ENCODE peak calls at places on chromosomes 7 and 10, in six cellular contexts. S, F, H, X, J and Q are unnamed samples.

GRCh38 chr7:151671514-151671913 is 151.8 kb upstream of the RHEB start:
- DNase-seq in S (no peak), F (peak), H (no peak), X (no peak), J (no peak), Q (no peak)

GRCh38 chr10:52232561-52233350 is 81.3 kb upstream of the DKK1 start:
- DNase-seq in S (no peak), F (no peak), H (no peak), X (peak), J (no peak), Q (no peak)

GRCh38 chr7:158576050-158576762 is 11.4 kb downstream of the PTPRN2 start:
- DNase-seq in S (no peak), F (no peak), H (no peak), X (no peak), J (no peak), Q (no peak)

GRCh38 chr10:1100143-1100542 is 44.0 kb downstream of the WDR37 start:
- DNase-seq in S (no peak), F (no peak), H (no peak), X (no peak), J (no peak), Q (no peak)

GRCh38 chr10:99551158-99551557 is 18.4 kb downstream of the NKX2-3 start:
- DNase-seq in S (no peak), F (no peak), H (peak), X (peak), J (no peak), Q (peak)

GRCh38 chr10:132762267-132762666 is 23.7 kb downstream of the NKX6-2 start:
- DNase-seq in S (no peak), F (no peak), H (no peak), X (no peak), J (no peak), Q (no peak)

GRCh38 chr10:50805981-50806622 is 66.4 kb downstream of the ASAH2B start:
- DNase-seq in S (peak), F (no peak), H (no peak), X (no peak), J (no peak), Q (no peak)

GRCh38 chr10:97590748-97591139 is 1.2 kb downstream of the C10orf62 start:
- DNase-seq in S (no peak), F (no peak), H (no peak), X (no peak), J (no peak), Q (no peak)

GRCh38 chr7:55539380-55539779 is 32.9 kb downstream of the VOPP1 start:
- DNase-seq in S (no peak), F (no peak), H (peak), X (no peak), J (no peak), Q (no peak)
- TF ChIP-seq CTCF in S (no peak), F (no peak), H (no peak), X (no peak), J (no peak), Q (no peak)

GRCh38 chr10:26468291-26468690 is 30.1 kb downstream of the APBB1IP start:
- DNase-seq in S (no peak), F (no peak), H (no peak), X (no peak), J (no peak), Q (no peak)
- H3K4me3 ChIP-seq in S (no peak), F (no peak), H (no peak), X (no peak), J (no peak), Q (no peak)

DNA sequence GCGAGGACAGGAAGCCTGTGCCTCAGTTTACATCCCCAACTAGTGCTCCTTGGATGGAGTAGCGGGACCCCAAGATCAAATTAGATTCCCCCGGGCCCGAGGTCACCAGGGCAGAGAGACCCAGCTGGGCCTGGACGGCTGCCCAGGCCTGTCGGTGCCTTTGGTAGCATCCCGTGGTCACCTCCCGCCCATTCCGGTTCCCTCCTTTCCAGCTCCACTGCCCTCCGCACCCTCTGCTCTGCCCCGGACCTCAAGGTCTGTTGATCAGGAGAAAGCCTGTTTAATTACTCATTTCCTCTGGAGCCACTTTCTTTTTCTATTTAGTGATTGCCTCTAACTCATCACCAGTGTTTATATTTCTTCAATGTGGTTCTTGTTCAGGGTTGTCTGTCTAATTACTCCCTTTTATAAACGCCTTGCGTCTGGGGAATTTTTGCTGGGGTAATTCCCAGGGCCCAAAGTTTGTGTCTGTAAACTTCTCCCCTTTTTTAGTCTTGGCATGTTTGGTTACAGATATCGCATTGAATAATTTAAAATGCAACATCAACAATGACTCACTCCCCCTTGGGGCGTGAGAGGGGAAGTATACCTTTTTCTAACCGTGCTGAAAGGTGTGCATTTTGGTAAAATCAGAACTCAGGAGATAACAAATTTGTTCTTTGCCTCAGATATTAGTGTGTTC is 1.9 kb downstream of the FOXK1 start:
- DNase-seq in S (peak), F (peak), H (peak), X (peak), J (peak), Q (peak)
- TF ChIP-seq CTCF in S (peak), F (peak), H (peak), X (peak), J (no peak), Q (peak)

GRCh38 chr10:113056030-113056429 is 106.0 kb downstream of the TCF7L2 start:
- DNase-seq in S (no peak), F (no peak), H (peak), X (no peak), J (no peak), Q (no peak)

GRCh38 chr10:113056468-113057021 is 106.5 kb downstream of the TCF7L2 start:
- DNase-seq in S (no peak), F (no peak), H (peak), X (no peak), J (peak), Q (peak)

GRCh38 chr10:113060221-113061053 is 110.4 kb downstream of the TCF7L2 start:
- DNase-seq in S (peak), F (no peak), H (no peak), X (peak), J (no peak), Q (no peak)

GRCh38 chr10:113059001-113059780 is 109.1 kb downstream of the TCF7L2 start:
- DNase-seq in S (peak), F (no peak), H (peak), X (peak), J (peak), Q (peak)

DNA sequence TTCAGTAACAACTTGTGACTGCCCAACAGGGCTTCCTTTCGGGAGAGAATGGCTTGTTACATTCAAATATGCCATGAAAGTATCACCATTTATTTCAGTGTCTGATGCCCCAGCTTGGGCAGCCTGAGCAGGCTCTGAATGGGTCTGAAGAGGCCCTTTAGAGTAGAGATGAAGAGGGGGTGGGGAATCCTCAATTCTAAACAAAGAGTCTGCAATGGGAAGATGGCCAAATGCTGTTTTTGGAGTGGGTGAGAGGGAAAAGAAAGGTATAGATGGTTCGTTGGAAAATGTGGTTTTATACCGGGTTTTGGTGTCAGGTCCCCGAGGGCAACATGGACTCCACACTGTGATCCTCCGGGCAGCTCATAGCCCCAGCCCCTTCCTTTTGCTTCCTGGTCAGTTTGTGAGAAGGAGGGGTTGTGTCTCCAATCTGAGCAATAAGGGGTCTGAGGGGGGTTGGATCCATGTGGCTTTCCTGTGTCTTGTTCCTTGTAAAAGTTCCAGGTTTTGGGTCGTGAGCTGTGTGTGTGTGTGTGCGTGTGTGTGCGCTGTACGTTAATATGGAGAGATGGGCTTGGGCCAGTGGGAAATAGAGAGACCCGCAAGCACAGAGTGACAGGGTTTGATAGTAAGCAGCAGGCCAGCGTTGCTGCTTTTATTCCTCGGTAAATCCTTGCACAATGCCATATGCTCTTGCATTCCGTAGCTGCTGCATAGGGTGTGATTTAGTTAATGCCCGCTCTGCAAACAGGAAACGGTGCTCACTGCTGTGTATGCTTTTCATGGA is 108.3 kb downstream of the TCF7L2 start:
- DNase-seq in S (peak), F (no peak), H (peak), X (peak), J (peak), Q (peak)
- H3K4me3 ChIP-seq in S (no peak), F (no peak), H (no peak), X (no peak), J (peak), Q (peak)